ENCODE peak calls at places on chromosomes 11 and 22, in four cellular contexts. Z is CD8-positive, alpha-beta memory T cell; B is mammary epithelial cell; N is AG04450. A is an unnamed sample. For H3K9me3, the result is how much of the 10 kb centered on the place peaks cover.

GRCh38 chr11:68935516-68936357 is 32.0 kb downstream of the IGHMBP2 start:
- DNase-seq in B (no peak), Z (no peak), N (no peak), A (no peak)

GRCh38 chr11:32891657-32892354 is 805 bp upstream of the QSER1 start:
- DNase-seq in N (no peak), Z (no peak), B (peak), A (no peak)

GRCh38 chr22:44357296-44357961 is 44.7 kb upstream of the SHISAL1 start:
- DNase-seq in Z (no peak), N (no peak), B (no peak), A (no peak)

GRCh38 chr11:113184498-113184897 is 129.9 kb upstream of the TTC12 start:
- DNase-seq in N (no peak), B (peak), Z (no peak), A (no peak)

GRCh38 chr11:3808846-3809623 is 675 bp downstream of the PGAP2 start:
- DNase-seq in N (no peak), Z (peak), B (peak), A (no peak)

GRCh38 chr11:75161506-75161905 is 10.6 kb downstream of the SLCO2B1 start:
- DNase-seq in N (no peak), B (no peak), Z (no peak), A (no peak)

GRCh38 chr11:17986007-17986710 is 26.7 kb downstream of the SERGEF start:
- DNase-seq in B (peak), N (peak), Z (no peak), A (peak)

GRCh38 chr11:133955945-133956421 is 785 bp downstream of the IGSF9B start:
- DNase-seq in B (no peak), Z (no peak), N (no peak), A (no peak)

GRCh38 chr11:15737326-15737725 is 619.0 kb downstream of the SOX6 start:
- DNase-seq in N (no peak), Z (no peak), B (peak), A (no peak)

GRCh38 chr11:113796663-113797259 is 17.2 kb downstream of the CLDN25 start:
- DNase-seq in N (no peak), B (peak), Z (no peak), A (no peak)

GRCh38 chr11:128468106-128468505 is 119.3 kb downstream of the ETS1 start:
- DNase-seq in N (no peak), B (no peak), Z (no peak), A (no peak)

GRCh38 chr22:35467788-35468187 is 67.8 kb downstream of the MCM5 start:
- DNase-seq in B (peak), Z (no peak), N (no peak), A (peak)

GRCh38 chr22:24433868-24434471 is 6.6 kb downstream of the ADORA2A start:
- DNase-seq in B (peak), N (no peak), Z (peak), A (no peak)

GRCh38 chr11:17776213-17776875 is 41.8 kb downstream of the KCNC1 start:
- DNase-seq in B (no peak), N (no peak), Z (no peak), A (no peak)

GRCh38 chr22:23970816-23971482 is 3.3 kb downstream of the DDT start:
- DNase-seq in N (no peak), Z (no peak), B (no peak), A (no peak)

GRCh38 chr11:64101461-64101860 is 64.5 kb downstream of the MACROD1 start:
- DNase-seq in Z (no peak), B (no peak), N (no peak), A (no peak)

GRCh38 chr11:31645747-31646146 is 136.2 kb downstream of the ELP4 start:
- DNase-seq in B (peak), N (peak), Z (no peak), A (no peak)

GRCh38 chr11:110000045-110000502 is 93.1 kb upstream of the ZC3H12C start:
- DNase-seq in B (peak), Z (no peak), N (peak), A (no peak)

GRCh38 chr11:26632691-26633159 is 60.7 kb upstream of the MUC15 start:
- DNase-seq in N (no peak), B (no peak), Z (no peak), A (no peak)

GRCh38 chr11:76766521-76766920 is 16.6 kb upstream of the TSKU start:
- DNase-seq in N (no peak), Z (no peak), B (no peak), A (no peak)

GRCh38 chr22:36333632-36334031 is 54.1 kb downstream of the MYH9 start:
- DNase-seq in N (no peak), Z (no peak), B (no peak), A (no peak)

GRCh38 chr11:130516175-130516867 is 67.9 kb downstream of the ADAMTS15 start:
- DNase-seq in Z (no peak), B (no peak), N (no peak), A (no peak)

GRCh38 chr22:17552737-17553136 is 10.6 kb upstream of the SLC25A18 start:
- DNase-seq in B (no peak), N (no peak), Z (no peak), A (no peak)

GRCh38 chr11:86511086-86511551 is 136.4 kb downstream of the CCDC81 start:
- DNase-seq in Z (no peak), B (peak), N (no peak), A (no peak)

GRCh38 chr11:71145988-71146824 is 106.2 kb downstream of the SHANK2 start:
- DNase-seq in B (no peak), Z (no peak), N (no peak), A (no peak)

GRCh38 chr22:46798366-46799057 is 36.1 kb downstream of the TBC1D22A start:
- DNase-seq in B (peak), N (peak), Z (peak), A (peak)

GRCh38 chr11:4388221-4388620 is 5.3 kb downstream of the TRIM21 start:
- DNase-seq in Z (no peak), N (no peak), B (no peak), A (no peak)

GRCh38 chr22:23088199-23088604 is 17.9 kb downstream of the GNAZ start:
- DNase-seq in Z (no peak), B (no peak), N (no peak), A (no peak)

GRCh38 chr11:126348806-126349582 is 6.5 kb upstream of the ST3GAL4 start:
- DNase-seq in N (no peak), Z (no peak), B (no peak), A (no peak)

GRCh38 chr11:126355324-126355925 is at the start of gene ST3GAL4:
- DNase-seq in Z (peak), B (peak), N (no peak), A (peak)

GRCh38 chr11:134170177-134170908 is 53.4 kb downstream of the NCAPD3 start:
- DNase-seq in N (no peak), Z (no peak), B (no peak), A (no peak)

GRCh38 chr11:112625816-112626215 is 335.4 kb upstream of the NCAM1 start:
- DNase-seq in B (peak), N (no peak), Z (no peak), A (no peak)

GRCh38 chr22:35998748-35999147 is 29.9 kb downstream of the RBFOX2 start:
- DNase-seq in B (no peak), N (no peak), Z (no peak), A (no peak)

GRCh38 chr11:79382301-79382700 is 58.5 kb downstream of the TENM4 start:
- DNase-seq in N (no peak), Z (no peak), B (no peak), A (no peak)

GRCh38 chr11:45180158-45180887 is 33.9 kb downstream of the PRDM11 start:
- DNase-seq in B (peak), N (no peak), Z (no peak), A (peak)

GRCh38 chr11:43823316-43823715 is 57.3 kb upstream of the ALKBH3 start:
- DNase-seq in N (no peak), Z (no peak), B (no peak), A (no peak)

GRCh38 chr22:29726512-29727247 is 6.9 kb downstream of the CABP7 start:
- DNase-seq in N (no peak), B (no peak), Z (no peak), A (no peak)

GRCh38 chr22:46596819-46597218 is 23.4 kb upstream of the GRAMD4 start:
- DNase-seq in Z (no peak), N (no peak), B (peak), A (peak)

DNA sequence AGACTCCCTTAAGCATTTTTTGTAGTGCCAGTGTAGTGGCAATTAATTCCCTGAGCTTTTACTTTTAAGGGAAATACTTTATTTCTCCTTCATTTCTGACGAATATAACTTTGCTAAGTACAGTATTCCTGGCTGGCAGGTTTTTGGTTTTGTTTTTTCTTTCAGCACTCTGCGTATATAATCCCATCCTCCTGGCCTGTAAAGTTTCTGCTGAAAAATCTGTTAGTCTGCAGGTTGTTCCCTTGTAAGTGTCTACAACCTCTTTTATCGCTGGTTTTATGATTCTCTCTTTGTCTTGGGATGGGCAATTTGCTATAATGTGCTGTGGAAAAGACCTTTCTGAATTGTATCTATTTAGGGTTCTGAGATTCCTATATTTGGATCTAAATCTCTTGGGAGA is 56.0 kb downstream of the KCNQ1OT1 start:
- DNase-seq in B (no peak), N (no peak), Z (no peak), A (no peak)
- H3K9me3 ChIP-seq in B (under half), N (under half), Z (under half), A (under half)

GRCh38 chr11:9320047-9320446 is 5.7 kb upstream of the TMEM41B start:
- DNase-seq in N (no peak), Z (no peak), B (no peak), A (no peak)
- H3K27ac ChIP-seq in N (no peak), Z (no peak), B (no peak), A (peak)

GRCh38 chr11:35727140-35727539 is 64.6 kb downstream of the TRIM44 start:
- DNase-seq in N (no peak), Z (no peak), B (no peak), A (no peak)
- H3K9me3 ChIP-seq in N (under half), Z (under half), B (under half), A (under half)

DNA sequence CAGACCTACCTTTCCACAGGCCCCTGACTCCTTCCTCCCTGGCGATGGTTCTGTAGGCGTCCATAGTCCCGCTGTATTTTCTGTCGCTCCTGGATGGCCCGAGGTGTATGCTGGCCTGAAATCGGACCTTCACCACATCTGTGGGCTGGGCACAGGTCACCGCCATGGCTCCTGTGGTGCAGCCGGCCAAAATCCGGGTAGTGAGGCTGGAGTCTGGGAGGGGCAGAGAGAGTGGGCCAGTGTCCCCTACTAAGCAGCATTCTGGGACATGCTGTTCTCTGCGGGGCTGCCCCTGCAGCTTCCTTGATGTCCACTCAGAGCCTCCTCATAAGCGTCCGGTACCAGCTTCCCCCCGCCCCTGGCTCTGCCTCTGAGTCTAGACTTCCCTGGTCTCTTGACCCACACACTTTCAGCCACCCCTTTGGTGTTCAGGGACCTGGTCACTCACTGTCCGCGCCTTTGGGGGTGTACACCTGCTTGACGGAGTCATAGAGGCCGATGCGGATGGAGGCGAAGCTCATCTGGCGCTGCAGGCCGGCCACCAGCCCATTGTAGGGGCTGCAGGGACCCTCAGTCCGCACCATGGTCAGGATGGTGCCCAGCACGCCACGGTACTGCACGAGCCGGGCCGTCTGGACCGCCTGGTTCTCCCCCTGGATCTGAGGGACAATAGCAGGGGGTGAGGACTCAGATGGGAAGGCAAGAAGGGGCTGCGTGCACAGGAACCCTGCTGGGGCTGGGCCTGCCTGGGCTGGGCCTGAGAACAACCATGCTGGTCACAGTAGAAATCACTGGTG is 3.0 kb downstream of the UCP3 start:
- DNase-seq in Z (no peak), B (no peak), N (no peak), A (no peak)
- H3K27ac ChIP-seq in Z (peak), B (no peak), N (no peak), A (no peak)